ENCODE peak calls at places on chromosome 15, in five cellular contexts. G is dorsolateral prefrontal cortex, X is ascending aorta, Z is adipocyte, A is Panc1. Y is an unnamed sample.

GRCh38 chr15:71295242-71296031 is 180.2 kb downstream of the THSD4 start:
- DNase-seq in G (no peak), X (peak; percentile 81), Z (peak; percentile 92), A (peak; percentile 99), Y (no peak)

GRCh38 chr15:50751394-50751793 is 14.1 kb downstream of the SPPL2A start:
- DNase-seq in G (no peak), X (no peak), Z (no peak), A (no peak), Y (no peak)

GRCh38 chr15:85607842-85608241 is 186.9 kb downstream of the KLHL25 start:
- DNase-seq in G (no peak), X (peak; percentile 83), Z (peak; percentile 93), A (peak; percentile 43), Y (no peak)

GRCh38 chr15:83837946-83838571 is 184.1 kb downstream of the ADAMTSL3 start:
- DNase-seq in G (peak; percentile 50), X (no peak), Z (no peak), A (no peak), Y (peak; percentile 27)

GRCh38 chr15:45573961-45574629 is 13.1 kb upstream of the BLOC1S6 start:
- DNase-seq in G (no peak), X (no peak), Z (no peak), A (no peak), Y (no peak)

GRCh38 chr15:76376029-76376428 is 39.5 kb downstream of the ISL2 start:
- DNase-seq in G (no peak), X (no peak), Z (no peak), A (no peak), Y (no peak)

GRCh38 chr15:41894791-41895463 is 1.1 kb upstream of the SPTBN5 start:
- DNase-seq in G (peak; percentile 55), X (peak; percentile 90), Z (peak; percentile 79), A (no peak), Y (peak; percentile 68)

GRCh38 chr15:64502537-64502936 is 42.2 kb downstream of the ZNF609 start:
- DNase-seq in G (no peak), X (no peak), Z (no peak), A (no peak), Y (no peak)

GRCh38 chr15:77533986-77534385 is 98.7 kb downstream of the LINGO1 start:
- DNase-seq in G (no peak), X (no peak), Z (no peak), A (no peak), Y (no peak)

GRCh38 chr15:99438691-99439523 is 126.9 kb upstream of the MEF2A start:
- DNase-seq in G (no peak), X (peak; percentile 62), Z (peak; percentile 60), A (no peak), Y (peak; percentile 18)

GRCh38 chr15:84996055-84996454 is 14.4 kb downstream of the PDE8A start:
- DNase-seq in G (no peak), X (no peak), Z (no peak), A (no peak), Y (no peak)

GRCh38 chr15:39959411-39959810 is 25.5 kb downstream of the EIF2AK4 start:
- DNase-seq in G (no peak), X (no peak), Z (no peak), A (no peak), Y (no peak)

GRCh38 chr15:85463273-85463937 is 83.0 kb downstream of the AKAP13 start:
- DNase-seq in G (no peak), X (no peak), Z (no peak), A (no peak), Y (no peak)

GRCh38 chr15:76576526-76577279 is 240.1 kb downstream of the ISL2 start:
- DNase-seq in G (peak; percentile 10), X (peak; percentile 84), Z (peak; percentile 70), A (no peak), Y (peak; percentile 90)

GRCh38 chr15:38620851-38621594 is 56.4 kb upstream of the RASGRP1 start:
- DNase-seq in G (no peak), X (no peak), Z (no peak), A (no peak), Y (no peak)

GRCh38 chr15:98292442-98293240 is 332.1 kb downstream of the ARRDC4 start:
- DNase-seq in G (peak; percentile 39), X (no peak), Z (peak; percentile 32), A (no peak), Y (peak; percentile 38)

GRCh38 chr15:72939855-72940631 is 112.2 kb upstream of the NEO1 start:
- DNase-seq in G (no peak), X (no peak), Z (no peak), A (no peak), Y (no peak)

GRCh38 chr15:68666120-68666811 is 87.5 kb downstream of the CORO2B start:
- DNase-seq in G (no peak), X (peak; percentile 44), Z (no peak), A (no peak), Y (no peak)

GRCh38 chr15:36950371-36950770 is 150.0 kb downstream of the MEIS2 start:
- DNase-seq in G (no peak), X (no peak), Z (no peak), A (no peak), Y (no peak)

DNA sequence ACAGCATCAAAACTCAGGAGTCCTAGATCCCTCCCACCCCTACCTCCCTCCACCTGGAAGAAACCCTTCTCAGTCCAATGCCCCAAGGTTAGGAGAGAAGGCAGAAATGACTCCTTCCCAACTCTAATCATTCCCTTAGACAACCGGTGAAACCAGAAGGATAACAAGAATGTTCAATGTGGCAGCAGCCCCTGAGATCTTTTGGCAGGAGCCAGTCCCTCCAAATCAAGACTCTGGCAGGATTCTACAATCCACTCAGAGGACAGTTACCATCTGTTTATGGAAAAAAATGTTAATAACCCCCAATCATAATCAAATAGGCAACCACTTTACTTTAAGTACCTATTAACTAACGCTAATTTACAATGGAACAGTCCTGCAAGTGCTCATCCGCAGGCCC is 136.5 kb downstream of the NTRK3 start:
- DNase-seq in G (no peak), X (no peak), Z (no peak), A (no peak), Y (no peak)
- H3K27me3 ChIP-seq in G (no peaks in the 10 kb centered on the region), X (no peaks in the 10 kb centered on the region), Z (peaks cover 15% of the 10 kb centered on the region), A (peaks cover 2% of the 10 kb centered on the region), Y (no peaks in the 10 kb centered on the region)

GRCh38 chr15:66131831-66132230 is 121.7 kb downstream of the MEGF11 start:
- DNase-seq in G (no peak), X (no peak), Z (no peak), A (no peak), Y (no peak)

GRCh38 chr15:66130496-66131014 is 123.0 kb downstream of the MEGF11 start:
- DNase-seq in G (no peak), X (no peak), Z (no peak), A (no peak), Y (no peak)

GRCh38 chr15:66131200-66131599 is 122.3 kb downstream of the MEGF11 start:
- DNase-seq in G (no peak), X (no peak), Z (no peak), A (no peak), Y (peak; percentile 62)

GRCh38 chr15:66128116-66128715 is 125.3 kb downstream of the MEGF11 start:
- DNase-seq in G (no peak), X (no peak), Z (no peak), A (no peak), Y (no peak)

DNA sequence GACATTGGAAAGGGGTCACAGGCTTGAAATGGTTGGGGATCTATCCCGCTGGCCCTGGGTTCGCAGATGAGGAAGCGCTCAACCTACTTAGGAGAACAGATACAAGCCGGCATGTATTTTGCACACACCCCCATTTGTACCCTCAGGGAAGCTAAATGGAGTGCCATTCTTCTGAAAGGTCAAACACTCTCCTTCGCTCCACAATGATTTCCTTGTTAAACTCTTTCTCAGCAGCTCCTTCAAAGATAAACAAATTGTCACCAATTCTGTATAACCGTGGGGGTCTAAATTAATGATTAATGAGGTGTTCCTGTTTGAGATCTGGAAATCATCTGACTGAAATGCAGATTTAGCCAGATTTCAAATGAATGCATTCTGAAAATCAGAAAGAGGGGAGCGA is 124.0 kb downstream of the MEGF11 start:
- DNase-seq in G (no peak), X (no peak), Z (no peak), A (no peak), Y (no peak)
- H3K27me3 ChIP-seq in G (peaks cover 10% of the 10 kb centered on the region), X (no peaks in the 10 kb centered on the region), Z (peaks cover 87% of the 10 kb centered on the region), A (peaks cover 11% of the 10 kb centered on the region), Y (peaks cover 36% of the 10 kb centered on the region)

GRCh38 chr15:58062983-58063382 is 2.5 kb downstream of the ALDH1A2 start:
- DNase-seq in G (no peak), X (no peak), Z (no peak), A (no peak), Y (no peak)
- H3K27me3 ChIP-seq in G (peaks cover 73% of the 10 kb centered on the region), X (peaks cover 18% of the 10 kb centered on the region), Z (peaks cover 50% of the 10 kb centered on the region), A (peaks cover 20% of the 10 kb centered on the region), Y (peaks cover 89% of the 10 kb centered on the region)

DNA sequence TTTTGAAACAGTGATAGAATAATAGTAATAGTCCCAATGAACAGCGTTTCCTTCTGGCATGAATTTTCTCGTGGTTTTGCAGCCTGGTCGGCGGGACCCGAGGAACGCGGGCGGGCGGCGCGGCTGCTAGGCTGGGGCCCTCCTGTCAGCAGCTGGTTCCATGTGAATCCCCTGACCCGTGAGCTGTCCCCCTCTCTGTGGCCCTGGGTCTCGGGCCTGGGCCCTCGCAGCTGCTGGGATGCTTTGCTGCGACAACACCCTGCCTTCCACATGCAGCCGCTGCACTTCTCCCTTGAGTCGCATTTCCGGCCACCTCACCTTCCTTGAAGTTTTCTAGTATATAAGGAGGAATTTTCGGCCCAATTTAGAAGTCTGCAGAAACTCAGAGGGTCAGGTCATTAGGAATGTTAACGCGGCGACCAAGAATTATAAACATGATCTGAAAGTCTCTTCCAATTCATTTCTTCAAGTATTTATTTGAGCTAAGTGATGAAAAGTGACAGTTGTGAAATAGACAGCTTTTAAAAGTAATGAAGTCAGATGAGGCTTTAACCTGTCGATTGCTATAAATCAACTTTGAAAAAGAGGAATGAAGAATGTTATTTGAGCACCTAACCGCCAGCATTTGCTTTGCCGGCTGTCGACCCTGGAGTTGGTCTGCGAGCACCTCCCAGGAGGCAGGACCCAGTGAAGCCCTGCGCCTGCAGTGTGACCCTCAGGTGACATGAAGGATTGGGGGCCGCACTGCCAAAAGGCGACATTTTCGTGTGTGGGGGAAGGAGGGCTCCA is 27.7 kb downstream of the NR2F2 start:
- DNase-seq in G (no peak), X (no peak), Z (no peak), A (no peak), Y (no peak)
- H3K27me3 ChIP-seq in G (peaks cover 92% of the 10 kb centered on the region), X (peaks cover 8% of the 10 kb centered on the region), Z (no peaks in the 10 kb centered on the region), A (no peaks in the 10 kb centered on the region), Y (no peaks in the 10 kb centered on the region)

DNA sequence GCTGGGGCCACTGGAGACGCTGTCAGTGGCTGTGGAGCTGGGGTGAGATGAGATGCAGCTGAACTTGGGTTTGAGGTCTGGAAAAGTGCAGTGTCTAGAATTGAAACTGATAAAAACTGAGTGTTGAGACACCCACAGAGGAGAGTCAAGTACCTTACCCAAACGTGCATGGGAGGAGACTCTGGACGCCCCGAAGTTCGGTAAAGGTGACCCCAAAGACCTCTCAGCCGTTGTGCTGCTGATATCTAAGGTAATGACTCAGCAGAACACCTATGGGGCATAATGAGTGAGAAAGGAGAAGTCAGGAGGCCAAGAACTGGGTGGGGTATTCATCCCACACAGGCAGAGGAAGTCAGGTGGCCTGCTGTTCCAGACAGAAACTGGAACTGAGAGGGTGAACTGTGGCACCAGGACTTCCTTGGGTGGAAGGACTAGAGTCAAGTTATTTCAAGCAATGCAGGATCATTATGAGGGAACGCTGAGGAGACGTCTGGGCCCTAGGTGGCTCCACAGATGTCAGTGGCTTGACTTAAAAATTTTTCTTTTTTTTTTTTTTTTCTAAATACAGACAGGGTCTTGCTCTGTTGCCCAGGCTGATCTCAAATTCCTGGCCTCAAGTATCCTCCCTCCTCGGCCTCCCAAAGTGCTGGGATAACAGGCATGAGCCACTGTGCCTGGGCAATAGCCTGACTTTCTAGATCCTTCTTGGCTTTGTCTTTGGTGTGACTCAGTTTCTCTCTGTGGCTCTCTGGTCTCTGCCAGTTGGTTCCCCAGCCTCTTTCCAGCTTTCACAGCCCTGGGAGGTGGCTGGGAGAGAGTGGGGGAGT is 67.6 kb upstream of the GCNT3 start:
- DNase-seq in G (no peak), X (no peak), Z (no peak), A (no peak), Y (no peak)
- H3K27me3 ChIP-seq in G (no peaks in the 10 kb centered on the region), X (no peaks in the 10 kb centered on the region), Z (peaks cover 46% of the 10 kb centered on the region), A (no peaks in the 10 kb centered on the region), Y (no peaks in the 10 kb centered on the region)